ENCODE peak calls at places on chromosome 19, in five cellular contexts. One of them, this sample, is unnamed.

GRCh38 chr19:17063412-17063811 is 11.8 kb downstream of the HAUS8 start:
- DNase-seq in aorta: no peak
- DNase-seq in mucosa of descending colon: no peak
- DNase-seq in omental fat pad: no peak
- DNase-seq in activated T-cell treated with anti-CD3 and anti-CD28 coated beads, Interleukin-2, amount 50 U/mL, for 72 hours: no peak
- DNase-seq in this sample: no peak

GRCh38 chr19:41699231-41699967 is 9.0 kb upstream of the CEACAM5 start:
- DNase-seq in aorta: no peak
- DNase-seq in mucosa of descending colon: peak; percentile 60
- DNase-seq in omental fat pad: no peak
- DNase-seq in activated T-cell treated with anti-CD3 and anti-CD28 coated beads, Interleukin-2, amount 50 U/mL, for 72 hours: no peak
- DNase-seq in this sample: no peak

GRCh38 chr19:35585844-35586243 is at the start of gene PMIS2:
- DNase-seq in aorta: no peak
- DNase-seq in mucosa of descending colon: no peak
- DNase-seq in omental fat pad: no peak
- DNase-seq in activated T-cell treated with anti-CD3 and anti-CD28 coated beads, Interleukin-2, amount 50 U/mL, for 72 hours: peak; percentile 18
- DNase-seq in this sample: no peak

GRCh38 chr19:5191091-5191490 is 149.5 kb downstream of the PTPRS start:
- DNase-seq in aorta: no peak
- DNase-seq in mucosa of descending colon: no peak
- DNase-seq in omental fat pad: no peak
- DNase-seq in activated T-cell treated with anti-CD3 and anti-CD28 coated beads, Interleukin-2, amount 50 U/mL, for 72 hours: no peak
- DNase-seq in this sample: no peak

GRCh38 chr19:18735752-18736151 is 52.3 kb downstream of the CRTC1 start:
- DNase-seq in aorta: no peak
- DNase-seq in mucosa of descending colon: no peak
- DNase-seq in omental fat pad: no peak
- DNase-seq in activated T-cell treated with anti-CD3 and anti-CD28 coated beads, Interleukin-2, amount 50 U/mL, for 72 hours: no peak
- DNase-seq in this sample: no peak

GRCh38 chr19:52415711-52416110 is 13.2 kb upstream of the ZNF534 start:
- DNase-seq in aorta: no peak
- DNase-seq in mucosa of descending colon: no peak
- DNase-seq in omental fat pad: no peak
- DNase-seq in activated T-cell treated with anti-CD3 and anti-CD28 coated beads, Interleukin-2, amount 50 U/mL, for 72 hours: no peak
- DNase-seq in this sample: no peak

GRCh38 chr19:18216789-18217188 is 9.4 kb downstream of the PDE4C start:
- DNase-seq in aorta: no peak
- DNase-seq in mucosa of descending colon: no peak
- DNase-seq in omental fat pad: no peak
- DNase-seq in activated T-cell treated with anti-CD3 and anti-CD28 coated beads, Interleukin-2, amount 50 U/mL, for 72 hours: no peak
- DNase-seq in this sample: no peak

GRCh38 chr19:5697022-5697889 is 7.2 kb downstream of the RPL36 start:
- DNase-seq in aorta: no peak
- DNase-seq in mucosa of descending colon: no peak
- DNase-seq in omental fat pad: no peak
- DNase-seq in activated T-cell treated with anti-CD3 and anti-CD28 coated beads, Interleukin-2, amount 50 U/mL, for 72 hours: no peak
- DNase-seq in this sample: no peak

GRCh38 chr19:6238256-6238642 is 41.5 kb downstream of the MLLT1 start:
- DNase-seq in aorta: no peak
- DNase-seq in mucosa of descending colon: no peak
- DNase-seq in omental fat pad: no peak
- DNase-seq in activated T-cell treated with anti-CD3 and anti-CD28 coated beads, Interleukin-2, amount 50 U/mL, for 72 hours: no peak
- DNase-seq in this sample: no peak

GRCh38 chr19:28497887-28498286 is 715.1 kb downstream of the UQCRFS1 start:
- DNase-seq in aorta: no peak
- DNase-seq in mucosa of descending colon: no peak
- DNase-seq in omental fat pad: no peak
- DNase-seq in activated T-cell treated with anti-CD3 and anti-CD28 coated beads, Interleukin-2, amount 50 U/mL, for 72 hours: no peak
- DNase-seq in this sample: no peak

GRCh38 chr19:50899549-50899948 is 11.6 kb downstream of the KLK4 start:
- DNase-seq in aorta: no peak
- DNase-seq in mucosa of descending colon: no peak
- DNase-seq in omental fat pad: no peak
- DNase-seq in activated T-cell treated with anti-CD3 and anti-CD28 coated beads, Interleukin-2, amount 50 U/mL, for 72 hours: no peak
- DNase-seq in this sample: no peak

GRCh38 chr19:10521461-10522216 is 4.4 kb upstream of the S1PR5 start:
- DNase-seq in aorta: no peak
- DNase-seq in mucosa of descending colon: no peak
- DNase-seq in omental fat pad: no peak
- DNase-seq in activated T-cell treated with anti-CD3 and anti-CD28 coated beads, Interleukin-2, amount 50 U/mL, for 72 hours: no peak
- DNase-seq in this sample: no peak

GRCh38 chr19:53549354-53549753 is 11.4 kb downstream of the ZNF331 start:
- DNase-seq in aorta: no peak
- DNase-seq in mucosa of descending colon: no peak
- DNase-seq in omental fat pad: no peak
- DNase-seq in activated T-cell treated with anti-CD3 and anti-CD28 coated beads, Interleukin-2, amount 50 U/mL, for 72 hours: no peak
- DNase-seq in this sample: no peak

GRCh38 chr19:959935-960502 is 24.1 kb upstream of the WDR18 start:
- DNase-seq in aorta: no peak
- DNase-seq in mucosa of descending colon: no peak
- DNase-seq in omental fat pad: no peak
- DNase-seq in activated T-cell treated with anti-CD3 and anti-CD28 coated beads, Interleukin-2, amount 50 U/mL, for 72 hours: no peak
- DNase-seq in this sample: no peak

GRCh38 chr19:38130399-38130798 is 93.6 kb downstream of the DPF1 start:
- DNase-seq in aorta: no peak
- DNase-seq in mucosa of descending colon: no peak
- DNase-seq in omental fat pad: no peak
- DNase-seq in activated T-cell treated with anti-CD3 and anti-CD28 coated beads, Interleukin-2, amount 50 U/mL, for 72 hours: no peak
- DNase-seq in this sample: no peak

GRCh38 chr19:29696045-29696682 is 18.9 kb downstream of the C19orf12 start:
- DNase-seq in aorta: peak; percentile 30
- DNase-seq in mucosa of descending colon: no peak
- DNase-seq in omental fat pad: no peak
- DNase-seq in activated T-cell treated with anti-CD3 and anti-CD28 coated beads, Interleukin-2, amount 50 U/mL, for 72 hours: no peak
- DNase-seq in this sample: no peak

GRCh38 chr19:5621945-5622464 is 571 bp downstream of the SAFB2 start:
- DNase-seq in aorta: peak; percentile 52
- DNase-seq in mucosa of descending colon: peak; percentile 53
- DNase-seq in omental fat pad: no peak
- DNase-seq in activated T-cell treated with anti-CD3 and anti-CD28 coated beads, Interleukin-2, amount 50 U/mL, for 72 hours: peak; percentile 36
- DNase-seq in this sample: no peak

GRCh38 chr19:46225558-46226004 is 4.0 kb upstream of the IGFL1 start:
- DNase-seq in aorta: no peak
- DNase-seq in mucosa of descending colon: no peak
- DNase-seq in omental fat pad: no peak
- DNase-seq in activated T-cell treated with anti-CD3 and anti-CD28 coated beads, Interleukin-2, amount 50 U/mL, for 72 hours: peak; percentile 5
- DNase-seq in this sample: no peak

GRCh38 chr19:33400856-33401682 is 27.6 kb downstream of the CEBPG start:
- DNase-seq in aorta: peak; percentile 50
- DNase-seq in mucosa of descending colon: no peak
- DNase-seq in omental fat pad: no peak
- DNase-seq in activated T-cell treated with anti-CD3 and anti-CD28 coated beads, Interleukin-2, amount 50 U/mL, for 72 hours: no peak
- DNase-seq in this sample: peak; percentile 11

GRCh38 chr19:33226550-33227241 is 1.0 kb upstream of the SLC7A10 start:
- DNase-seq in aorta: no peak
- DNase-seq in mucosa of descending colon: peak; percentile 60
- DNase-seq in omental fat pad: no peak
- DNase-seq in activated T-cell treated with anti-CD3 and anti-CD28 coated beads, Interleukin-2, amount 50 U/mL, for 72 hours: no peak
- DNase-seq in this sample: no peak

GRCh38 chr19:1511989-1512338 is 855 bp downstream of the ADAMTSL5 start:
- DNase-seq in aorta: no peak
- DNase-seq in mucosa of descending colon: no peak
- DNase-seq in omental fat pad: no peak
- DNase-seq in activated T-cell treated with anti-CD3 and anti-CD28 coated beads, Interleukin-2, amount 50 U/mL, for 72 hours: no peak
- DNase-seq in this sample: no peak

GRCh38 chr19:38003427-38004099 is 96.6 kb downstream of the SIPA1L3 start:
- DNase-seq in aorta: peak; percentile 81
- DNase-seq in mucosa of descending colon: peak; percentile 55
- DNase-seq in omental fat pad: no peak
- DNase-seq in activated T-cell treated with anti-CD3 and anti-CD28 coated beads, Interleukin-2, amount 50 U/mL, for 72 hours: peak; percentile 59
- DNase-seq in this sample: peak; percentile 42

GRCh38 chr19:42252365-42253244 is 2.3 kb downstream of the ERF start:
- DNase-seq in aorta: no peak
- DNase-seq in mucosa of descending colon: peak; percentile 40
- DNase-seq in omental fat pad: no peak
- DNase-seq in activated T-cell treated with anti-CD3 and anti-CD28 coated beads, Interleukin-2, amount 50 U/mL, for 72 hours: peak; percentile 21
- DNase-seq in this sample: peak; percentile 63

GRCh38 chr19:47107953-47108746 is 5.4 kb downstream of the ZC3H4 start:
- DNase-seq in aorta: no peak
- DNase-seq in mucosa of descending colon: no peak
- DNase-seq in omental fat pad: no peak
- DNase-seq in activated T-cell treated with anti-CD3 and anti-CD28 coated beads, Interleukin-2, amount 50 U/mL, for 72 hours: no peak
- DNase-seq in this sample: no peak

GRCh38 chr19:48498922-48499321 is 12.7 kb downstream of the LMTK3 start:
- DNase-seq in aorta: no peak
- DNase-seq in mucosa of descending colon: no peak
- DNase-seq in omental fat pad: no peak
- DNase-seq in activated T-cell treated with anti-CD3 and anti-CD28 coated beads, Interleukin-2, amount 50 U/mL, for 72 hours: no peak
- DNase-seq in this sample: no peak

GRCh38 chr19:44703336-44704078 is 4.6 kb downstream of the CEACAM16 start:
- DNase-seq in aorta: no peak
- DNase-seq in mucosa of descending colon: no peak
- DNase-seq in omental fat pad: no peak
- DNase-seq in activated T-cell treated with anti-CD3 and anti-CD28 coated beads, Interleukin-2, amount 50 U/mL, for 72 hours: no peak
- DNase-seq in this sample: no peak

GRCh38 chr19:32599736-32600157 is 18.8 kb downstream of the PDCD5 start:
- DNase-seq in aorta: no peak
- DNase-seq in mucosa of descending colon: no peak
- DNase-seq in omental fat pad: no peak
- DNase-seq in activated T-cell treated with anti-CD3 and anti-CD28 coated beads, Interleukin-2, amount 50 U/mL, for 72 hours: peak; percentile 27
- DNase-seq in this sample: no peak

GRCh38 chr19:45528744-45529453 is 21.6 kb downstream of the VASP start:
- DNase-seq in aorta: no peak
- DNase-seq in mucosa of descending colon: peak; percentile 82
- DNase-seq in omental fat pad: no peak
- DNase-seq in activated T-cell treated with anti-CD3 and anti-CD28 coated beads, Interleukin-2, amount 50 U/mL, for 72 hours: no peak
- DNase-seq in this sample: no peak

GRCh38 chr19:47110521-47111080 is 3.0 kb downstream of the ZC3H4 start:
- DNase-seq in aorta: no peak
- DNase-seq in mucosa of descending colon: peak; percentile 64
- DNase-seq in omental fat pad: no peak
- DNase-seq in activated T-cell treated with anti-CD3 and anti-CD28 coated beads, Interleukin-2, amount 50 U/mL, for 72 hours: peak; percentile 48
- DNase-seq in this sample: no peak

GRCh38 chr19:47641891-47642485 is 33.1 kb downstream of the BICRA start:
- DNase-seq in aorta: no peak
- DNase-seq in mucosa of descending colon: no peak
- DNase-seq in omental fat pad: no peak
- DNase-seq in activated T-cell treated with anti-CD3 and anti-CD28 coated beads, Interleukin-2, amount 50 U/mL, for 72 hours: no peak
- DNase-seq in this sample: no peak

GRCh38 chr19:33133438-33134031 is 1.6 kb downstream of the WDR88 start:
- DNase-seq in aorta: no peak
- DNase-seq in mucosa of descending colon: no peak
- DNase-seq in omental fat pad: no peak
- DNase-seq in activated T-cell treated with anti-CD3 and anti-CD28 coated beads, Interleukin-2, amount 50 U/mL, for 72 hours: no peak
- DNase-seq in this sample: no peak

GRCh38 chr19:14632286-14632685 is 42.4 kb downstream of the ADGRE3 start:
- DNase-seq in aorta: no peak
- DNase-seq in mucosa of descending colon: no peak
- DNase-seq in omental fat pad: no peak
- DNase-seq in activated T-cell treated with anti-CD3 and anti-CD28 coated beads, Interleukin-2, amount 50 U/mL, for 72 hours: no peak
- DNase-seq in this sample: no peak

GRCh38 chr19:4102339-4103072 is 21.4 kb downstream of the MAP2K2 start:
- DNase-seq in aorta: peak; percentile 39
- DNase-seq in mucosa of descending colon: no peak
- DNase-seq in omental fat pad: no peak
- DNase-seq in activated T-cell treated with anti-CD3 and anti-CD28 coated beads, Interleukin-2, amount 50 U/mL, for 72 hours: no peak
- DNase-seq in this sample: no peak

GRCh38 chr19:30066781-30067759 is 125.0 kb downstream of the URI1 start:
- DNase-seq in aorta: no peak
- DNase-seq in mucosa of descending colon: no peak
- DNase-seq in omental fat pad: no peak
- DNase-seq in activated T-cell treated with anti-CD3 and anti-CD28 coated beads, Interleukin-2, amount 50 U/mL, for 72 hours: no peak
- DNase-seq in this sample: no peak

GRCh38 chr19:13995878-13996765 is 10.0 kb downstream of the RFX1 start:
- DNase-seq in aorta: peak; percentile 33
- DNase-seq in mucosa of descending colon: no peak
- DNase-seq in omental fat pad: no peak
- DNase-seq in activated T-cell treated with anti-CD3 and anti-CD28 coated beads, Interleukin-2, amount 50 U/mL, for 72 hours: no peak
- DNase-seq in this sample: no peak

GRCh38 chr19:1379961-1380489 is 3.7 kb upstream of the NDUFS7 start:
- DNase-seq in aorta: no peak
- DNase-seq in mucosa of descending colon: no peak
- DNase-seq in omental fat pad: no peak
- DNase-seq in activated T-cell treated with anti-CD3 and anti-CD28 coated beads, Interleukin-2, amount 50 U/mL, for 72 hours: no peak
- DNase-seq in this sample: no peak

This sample was measured in tibial nerve.